ENCODE peak calls at places on chromosomes 5 and 9, in seven cellular contexts. D is caudate nucleus; U is activated T-helper 1 cell treated with Interleukin-2 at 50 U/mL for 16 hours; B is stimulated activated effector memory CD8-positive, alpha-beta T cell treated with anti-CD3 and anti-CD28 coated beads, Interleukin-12 subunit alpha, Interleukin-12 subunit beta, amount 100 ng/mL, for 72 hours; Z is LoVo; I is GM04503; S is NCI-H1694 treated with DMSO at 0.1 percent for 48 hours. Y is an unnamed sample.
A peak's percentile ranks its signal among the peaks of the same experiment; 100 is the strongest.

GRCh38 chr9:116980582-116980981 is 293.5 kb downstream of the TRIM32 start:
- DNase-seq in S (no peak), B (no peak), Z (no peak), I (no peak), U (no peak), D (no peak), Y (no peak)

GRCh38 chr5:85814596-85814995 is 803.1 kb upstream of the COX7C start:
- DNase-seq in U (no peak), Z (no peak), I (no peak), S (no peak), B (no peak), D (no peak), Y (no peak)

GRCh38 chr5:139767960-139768359 is 27.6 kb upstream of the PSD2 start:
- DNase-seq in U (no peak), B (no peak), D (no peak), Z (no peak), S (no peak), I (no peak), Y (no peak)

GRCh38 chr5:178730940-178731265 is 444 bp upstream of the ZNF354A start:
- DNase-seq in S (no peak), D (no peak), U (no peak), Z (no peak), I (no peak), B (no peak), Y (no peak)

GRCh38 chr5:167642779-167643517 is 648.5 kb upstream of the WWC1 start:
- DNase-seq in S (no peak), I (peak; percentile 96), U (no peak), B (no peak), Z (peak; percentile 13), D (no peak), Y (no peak)

GRCh38 chr5:17096975-17097695 is 120.3 kb upstream of the BASP1 start:
- DNase-seq in U (no peak), D (no peak), B (no peak), Z (no peak), S (no peak), I (no peak), Y (no peak)

GRCh38 chr9:117290809-117291208 is 124.0 kb downstream of the ASTN2 start:
- DNase-seq in Z (no peak), I (no peak), U (no peak), B (no peak), D (no peak), S (no peak), Y (no peak)

GRCh38 chr9:93126825-93127368 is 7.2 kb downstream of the NINJ1 start:
- DNase-seq in U (no peak), D (no peak), B (no peak), Z (no peak), S (no peak), I (no peak), Y (no peak)

GRCh38 chr9:133788819-133789733 is 50.9 kb upstream of the SARDH start:
- DNase-seq in D (peak; percentile 90), S (no peak), Z (no peak), U (no peak), I (no peak), B (no peak), Y (no peak)

GRCh38 chr9:38280251-38280800 is 112.2 kb upstream of the ALDH1B1 start:
- DNase-seq in Z (no peak), I (no peak), B (no peak), U (no peak), D (no peak), S (no peak), Y (no peak)

GRCh38 chr5:62376064-62376463 is 27.6 kb downstream of the DIMT1 start:
- DNase-seq in Z (peak; percentile 65), D (no peak), B (no peak), U (no peak), I (no peak), S (no peak), Y (no peak)

GRCh38 chr5:112878760-112879159 is 17.7 kb downstream of the SRP19 start:
- DNase-seq in Z (peak; percentile 23), S (no peak), D (no peak), B (peak; percentile 55), I (no peak), U (peak; percentile 30), Y (no peak)

GRCh38 chr5:136805466-136805865 is 440.1 kb upstream of the TRPC7 start:
- DNase-seq in D (no peak), U (no peak), Z (no peak), S (no peak), B (no peak), I (no peak), Y (no peak)